ENCODE peak calls at places on chromosomes 12 and 14, in four cellular contexts. W is HepG2, R is K562, E is GM12878. V is an unnamed sample.

GRCh38 chr12:105805730-105806390 is 332.9 kb downstream of the NUAK1 start:
- DNase-seq in R (no peak), W (no peak), E (no peak), V (no peak)

GRCh38 chr14:91008759-91009409 is 51.6 kb downstream of the RPS6KA5 start:
- DNase-seq in W (no peak), R (no peak), E (no peak), V (no peak)

GRCh38 chr12:12003609-12004008 is 67.1 kb upstream of the BCL2L14 start:
- DNase-seq in W (no peak), E (no peak), R (no peak), V (no peak)

GRCh38 chr14:94768521-94769412 is 1.1 kb downstream of the GSC start:
- DNase-seq in R (no peak), E (no peak), W (no peak), V (peak)

GRCh38 chr12:127149226-127149964 is 1117.6 kb upstream of the TMEM132C start:
- DNase-seq in E (no peak), R (no peak), W (no peak), V (no peak)

GRCh38 chr14:23910081-23910875 is 43.3 kb upstream of the DHRS4 start:
- DNase-seq in W (peak), E (no peak), R (peak), V (peak)

GRCh38 chr12:31664038-31664437 is 4.5 kb downstream of the ETFBKMT start:
- DNase-seq in W (peak), R (no peak), E (no peak), V (no peak)

GRCh38 chr14:81625343-81625742 is 91.7 kb upstream of the SEL1L start:
- DNase-seq in W (peak), E (no peak), R (no peak), V (no peak)

GRCh38 chr12:90410962-90411361 is 544.0 kb downstream of the CCER1 start:
- DNase-seq in R (no peak), W (no peak), E (no peak), V (no peak)

GRCh38 chr14:61355892-61356325 is 34.5 kb downstream of the PRKCH start:
- DNase-seq in R (no peak), W (peak), E (no peak), V (peak)

GRCh38 chr14:86364634-86365033 is 834.7 kb downstream of the FLRT2 start:
- DNase-seq in E (no peak), R (no peak), W (no peak), V (no peak)

GRCh38 chr12:94109154-94109553 is 39.2 kb upstream of the PLXNC1 start:
- DNase-seq in E (no peak), R (peak), W (no peak), V (no peak)

GRCh38 chr14:36656769-36657408 is 4.8 kb upstream of the PAX9 start:
- DNase-seq in E (no peak), W (no peak), R (no peak), V (peak)

GRCh38 chr14:20998674-20999366 is at the start of gene SLC39A2:
- DNase-seq in W (no peak), R (peak), E (no peak), V (peak)

GRCh38 chr12:112266473-112266872 is 115.8 kb downstream of the HECTD4 start:
- DNase-seq in W (no peak), E (no peak), R (no peak), V (no peak)
- TF ChIP-seq CREM in W (no peak), E (no peak), R (no peak), V (no peak)

DNA sequence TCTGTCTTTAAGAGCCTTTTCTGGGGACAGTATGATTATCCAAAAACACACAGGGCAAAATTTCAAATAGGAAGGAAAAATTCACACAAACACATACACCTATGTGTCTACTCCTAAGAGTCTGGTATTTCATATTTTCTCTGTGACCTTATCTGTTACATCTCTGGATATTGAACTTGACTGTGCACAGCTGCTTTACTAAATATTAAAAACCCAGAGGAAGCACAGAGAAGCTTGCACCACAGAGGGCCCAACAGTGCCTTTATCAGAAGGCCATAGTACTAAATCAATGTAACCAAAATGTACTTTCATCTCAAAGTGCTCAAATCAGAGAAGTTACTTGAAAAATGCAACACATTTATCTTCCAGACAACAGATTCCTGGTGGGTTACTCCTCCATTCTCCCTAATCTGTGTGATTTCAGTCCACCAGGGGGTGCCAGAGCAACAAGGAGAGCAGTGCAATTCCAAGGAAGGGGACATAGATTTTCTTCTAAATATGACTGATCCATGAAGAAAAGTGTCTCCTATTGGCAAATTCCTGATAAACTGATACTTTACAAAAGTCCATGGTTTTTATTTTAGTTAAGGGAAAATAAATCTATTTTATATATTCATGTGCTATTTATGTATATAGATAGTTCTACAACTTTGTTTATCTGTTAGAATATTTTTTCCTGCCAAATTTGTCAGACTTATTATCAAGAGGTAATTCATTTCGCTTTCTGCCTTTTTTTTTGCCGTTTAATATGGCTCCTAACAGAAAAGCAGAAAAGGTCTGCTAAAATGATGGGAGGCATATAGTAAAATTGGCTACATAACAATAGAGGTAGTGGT is 617.6 kb downstream of the LRFN5 start:
- DNase-seq in R (peak), W (peak), E (peak), V (peak)
- TF ChIP-seq CREM in R (no peak), W (no peak), E (no peak), V (no peak)

DNA sequence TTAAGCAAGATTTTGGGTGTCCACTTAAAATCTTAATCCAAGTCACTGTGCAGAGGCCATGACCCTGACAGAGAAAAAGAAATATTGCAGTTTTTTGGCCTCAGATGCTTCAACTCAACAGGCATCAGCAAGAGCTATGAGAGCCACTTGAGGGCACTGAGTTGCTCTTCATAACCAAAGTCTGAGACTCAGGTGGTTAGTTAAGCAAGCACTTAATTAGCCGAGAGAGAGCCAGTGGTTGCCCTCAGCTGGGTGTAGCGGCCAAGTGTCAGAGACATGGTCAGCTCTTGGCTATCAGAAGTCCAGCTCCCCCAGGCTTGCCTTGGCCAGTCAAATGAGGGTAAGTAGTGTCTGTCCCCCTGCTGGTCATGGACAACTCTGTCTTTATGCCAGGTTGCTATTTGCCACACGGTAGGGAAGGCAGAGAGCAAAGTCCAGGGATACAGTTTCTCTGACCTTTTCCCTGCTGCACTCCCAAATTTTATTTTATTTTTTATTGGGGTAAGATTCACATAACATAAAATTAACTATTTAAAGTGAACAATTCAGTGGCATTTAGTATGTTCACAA is 9.0 kb upstream of the KRT71 start:
- DNase-seq in R (peak), E (no peak), W (peak), V (no peak)
- TF ChIP-seq CREM in R (no peak), E (no peak), W (no peak), V (no peak)

DNA sequence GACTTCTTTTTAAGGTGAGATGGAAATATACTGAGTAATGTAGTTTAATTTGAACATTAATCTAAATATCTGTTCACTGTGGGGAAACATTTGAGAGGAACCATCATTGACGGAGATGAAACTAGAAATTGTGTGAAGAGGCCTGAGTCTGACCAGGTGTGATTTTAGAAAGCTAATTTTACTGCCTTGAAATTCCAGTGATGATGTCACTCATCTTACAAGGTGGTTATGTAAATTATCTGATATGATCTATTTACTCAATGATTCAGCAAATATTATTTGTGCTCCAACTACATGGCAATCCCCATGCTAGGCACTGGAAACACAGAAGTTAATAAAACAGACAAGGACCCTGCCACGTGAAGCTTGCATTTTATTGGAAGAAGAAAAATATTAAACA is 435.7 kb upstream of the DCN start:
- DNase-seq in R (no peak), W (no peak), E (no peak), V (no peak)
- TF ChIP-seq CREM in R (no peak), W (no peak), E (peak), V (no peak)

DNA sequence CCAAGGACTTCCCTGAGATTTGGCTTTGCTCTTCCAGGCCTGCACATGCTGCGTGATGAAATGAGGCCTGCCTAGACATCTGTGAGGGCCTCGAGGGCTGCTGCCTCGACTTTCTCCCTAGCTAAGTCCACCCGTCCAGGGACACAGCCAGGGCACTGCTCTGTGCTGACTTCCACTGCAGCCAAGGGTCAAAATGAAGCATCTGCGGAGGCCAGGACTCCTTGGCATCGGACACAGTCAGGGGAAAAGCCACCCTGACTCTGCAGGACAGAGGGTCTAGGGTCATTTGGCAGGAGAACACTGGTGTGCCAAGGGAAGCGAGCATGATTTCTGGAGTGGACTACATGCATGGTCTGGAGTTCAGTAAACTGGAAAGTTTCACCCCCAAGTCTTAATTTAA is 10.7 kb downstream of the SLC25A47 start:
- DNase-seq in R (no peak), W (no peak), E (no peak), V (no peak)
- TF ChIP-seq CREM in R (no peak), W (no peak), E (no peak), V (no peak)